ENCODE peak calls at places on chromosomes 3 and 15, in five cellular contexts. One of them, this sample, is unnamed. For H3K36me3, the result is how much of the 10 kb centered on the place peaks cover.

GRCh38 chr15:73851679-73852078 is 21.7 kb upstream of the TBC1D21 start:
- DNase-seq in psoas muscle: no peak
- DNase-seq in heart left ventricle: no peak
- DNase-seq in uterus: no peak
- DNase-seq in mammary epithelial cell: peak
- DNase-seq in this sample: no peak

GRCh38 chr3:133930341-133930933 is 34.8 kb upstream of the RAB6B start:
- DNase-seq in psoas muscle: no peak
- DNase-seq in heart left ventricle: no peak
- DNase-seq in uterus: no peak
- DNase-seq in mammary epithelial cell: peak
- DNase-seq in this sample: no peak

GRCh38 chr15:77993374-77993911 is 84.1 kb downstream of the TBC1D2B start:
- DNase-seq in psoas muscle: no peak
- DNase-seq in heart left ventricle: peak
- DNase-seq in uterus: no peak
- DNase-seq in mammary epithelial cell: no peak
- DNase-seq in this sample: no peak

GRCh38 chr15:74828835-74829234 is 2.4 kb downstream of the CPLX3 start:
- DNase-seq in psoas muscle: no peak
- DNase-seq in heart left ventricle: no peak
- DNase-seq in uterus: no peak
- DNase-seq in mammary epithelial cell: no peak
- DNase-seq in this sample: no peak

GRCh38 chr3:188326968-188327367 is 173.0 kb downstream of the LPP start:
- DNase-seq in psoas muscle: no peak
- DNase-seq in heart left ventricle: no peak
- DNase-seq in uterus: no peak
- DNase-seq in mammary epithelial cell: no peak
- DNase-seq in this sample: no peak

GRCh38 chr15:75843618-75844610 is 667 bp downstream of the UBE2Q2 start:
- DNase-seq in psoas muscle: peak
- DNase-seq in heart left ventricle: peak
- DNase-seq in uterus: peak
- DNase-seq in mammary epithelial cell: peak
- DNase-seq in this sample: peak

GRCh38 chr15:86743283-86743903 is 663.7 kb downstream of the AGBL1 start:
- DNase-seq in psoas muscle: peak
- DNase-seq in heart left ventricle: no peak
- DNase-seq in uterus: peak
- DNase-seq in mammary epithelial cell: peak
- DNase-seq in this sample: no peak

GRCh38 chr3:29156071-29156715 is 124.7 kb upstream of the RBMS3 start:
- DNase-seq in psoas muscle: no peak
- DNase-seq in heart left ventricle: no peak
- DNase-seq in uterus: no peak
- DNase-seq in mammary epithelial cell: peak
- DNase-seq in this sample: no peak

GRCh38 chr15:72146934-72147333 is 28.7 kb downstream of the SENP8 start:
- DNase-seq in psoas muscle: no peak
- DNase-seq in heart left ventricle: no peak
- DNase-seq in uterus: no peak
- DNase-seq in mammary epithelial cell: no peak
- DNase-seq in this sample: no peak

GRCh38 chr15:63605816-63606215 is 8.6 kb downstream of the FBXL22 start:
- DNase-seq in psoas muscle: no peak
- DNase-seq in heart left ventricle: no peak
- DNase-seq in uterus: no peak
- DNase-seq in mammary epithelial cell: no peak
- DNase-seq in this sample: no peak

GRCh38 chr3:157136647-157137387 is 23.1 kb downstream of the CCNL1 start:
- DNase-seq in psoas muscle: peak
- DNase-seq in heart left ventricle: no peak
- DNase-seq in uterus: no peak
- DNase-seq in mammary epithelial cell: peak
- DNase-seq in this sample: no peak

GRCh38 chr15:97037080-97037479 is 706.6 kb downstream of the NR2F2 start:
- DNase-seq in psoas muscle: no peak
- DNase-seq in heart left ventricle: no peak
- DNase-seq in uterus: no peak
- DNase-seq in mammary epithelial cell: no peak
- DNase-seq in this sample: no peak

DNA sequence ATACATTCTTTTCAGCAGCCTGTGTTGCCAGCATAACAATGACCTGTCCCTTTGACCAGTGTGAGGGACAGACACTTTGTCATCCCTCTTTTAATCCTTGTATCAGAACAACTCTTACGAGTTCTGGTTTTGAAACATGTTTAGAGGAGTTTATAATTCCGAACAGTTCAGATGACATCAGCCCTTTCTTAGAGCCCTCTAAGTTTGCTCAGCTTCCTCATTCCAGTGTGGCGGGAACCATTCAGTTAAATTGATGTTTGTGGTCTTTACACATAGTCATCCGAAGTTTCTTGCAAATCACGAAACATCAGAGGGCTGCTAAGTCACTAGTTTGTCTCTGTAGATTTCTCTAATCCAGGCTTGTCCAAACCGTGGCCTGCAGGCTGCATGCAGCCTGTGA is 102.5 kb downstream of the AKAP13 start:
- DNase-seq in psoas muscle: no peak
- DNase-seq in heart left ventricle: no peak
- DNase-seq in uterus: no peak
- DNase-seq in mammary epithelial cell: peak
- DNase-seq in this sample: no peak
- H3K4me3 ChIP-seq in psoas muscle: no peak
- H3K4me3 ChIP-seq in heart left ventricle: no peak
- H3K4me3 ChIP-seq in uterus: no peak
- H3K4me3 ChIP-seq in mammary epithelial cell: no peak
- H3K4me3 ChIP-seq in this sample: no peak

DNA sequence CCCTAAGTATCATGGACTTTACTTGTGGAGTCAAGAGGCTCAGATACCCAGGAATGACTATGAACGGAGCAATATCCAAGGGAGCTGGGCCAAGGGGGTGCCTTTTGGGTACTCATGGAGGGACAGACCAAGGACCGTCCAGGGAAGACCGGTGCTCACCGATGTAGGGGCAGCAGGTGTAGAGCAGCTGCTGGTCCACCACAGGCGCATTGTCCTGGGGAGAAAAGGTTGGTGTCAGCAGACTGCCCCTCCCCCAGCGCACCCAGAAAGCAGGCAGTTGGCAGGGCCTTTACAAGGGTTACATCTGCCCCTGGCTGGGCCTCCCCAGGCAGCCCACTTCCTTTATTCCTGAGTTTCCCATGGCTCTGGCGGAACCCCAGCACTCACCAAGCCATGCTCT is 7.5 kb downstream of the CDAN1 start:
- DNase-seq in psoas muscle: no peak
- DNase-seq in heart left ventricle: no peak
- DNase-seq in uterus: no peak
- DNase-seq in mammary epithelial cell: no peak
- DNase-seq in this sample: no peak
- H3K36me3 ChIP-seq in psoas muscle: half or more
- H3K36me3 ChIP-seq in heart left ventricle: half or more
- H3K36me3 ChIP-seq in uterus: under half
- H3K36me3 ChIP-seq in mammary epithelial cell: under half
- H3K36me3 ChIP-seq in this sample: under half

GRCh38 chr3:97940034-97940433 is 32.2 kb downstream of the RIOX2 start:
- DNase-seq in psoas muscle: no peak
- DNase-seq in heart left ventricle: no peak
- DNase-seq in uterus: no peak
- DNase-seq in mammary epithelial cell: no peak
- DNase-seq in this sample: no peak
- TF ChIP-seq CTCF in psoas muscle: peak
- TF ChIP-seq CTCF in heart left ventricle: no peak
- TF ChIP-seq CTCF in uterus: no peak
- TF ChIP-seq CTCF in mammary epithelial cell: no peak
- TF ChIP-seq CTCF in this sample: no peak

GRCh38 chr3:123755508-123755907 is 128.6 kb downstream of the MYLK start:
- DNase-seq in psoas muscle: no peak
- DNase-seq in heart left ventricle: no peak
- DNase-seq in uterus: no peak
- DNase-seq in mammary epithelial cell: no peak
- DNase-seq in this sample: no peak

GRCh38 chr3:123755085-123755484 is 129.0 kb downstream of the MYLK start:
- DNase-seq in psoas muscle: no peak
- DNase-seq in heart left ventricle: no peak
- DNase-seq in uterus: no peak
- DNase-seq in mammary epithelial cell: no peak
- DNase-seq in this sample: no peak

GRCh38 chr3:123759311-123759710 is 124.8 kb downstream of the MYLK start:
- DNase-seq in psoas muscle: no peak
- DNase-seq in heart left ventricle: no peak
- DNase-seq in uterus: no peak
- DNase-seq in mammary epithelial cell: no peak
- DNase-seq in this sample: no peak

GRCh38 chr3:123758081-123758564 is 126.0 kb downstream of the MYLK start:
- DNase-seq in psoas muscle: no peak
- DNase-seq in heart left ventricle: no peak
- DNase-seq in uterus: no peak
- DNase-seq in mammary epithelial cell: peak
- DNase-seq in this sample: no peak

DNA sequence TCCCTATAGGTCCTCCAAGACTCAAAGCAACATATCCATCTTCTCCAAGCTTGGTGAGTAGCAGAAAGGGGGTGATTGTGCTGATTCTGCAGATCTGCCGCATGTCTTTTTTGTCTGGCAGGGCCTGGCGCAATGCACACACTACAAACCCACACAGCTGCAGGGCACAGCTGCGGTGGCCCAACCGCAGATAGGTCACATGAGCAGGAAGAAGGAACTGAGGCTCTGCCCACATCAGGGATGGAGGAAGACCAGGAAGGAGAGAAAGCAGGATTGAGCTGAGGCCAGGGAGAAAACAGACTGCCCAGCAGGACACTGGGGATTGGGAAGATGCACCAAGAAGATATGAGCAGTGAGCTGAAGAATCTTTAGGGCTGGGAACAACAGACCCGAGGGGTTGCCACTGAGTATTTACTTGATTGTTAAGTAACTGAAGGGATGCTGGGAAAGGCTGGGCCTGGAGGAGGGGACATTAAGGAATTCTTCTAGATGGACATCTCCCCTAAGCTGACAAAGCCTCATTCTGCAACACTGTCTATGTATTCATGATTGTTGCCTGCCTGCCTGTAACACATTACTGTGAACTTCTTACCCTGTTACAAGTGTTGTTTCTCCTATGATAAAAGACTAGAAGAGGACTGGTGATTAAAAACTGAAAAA is 126.7 kb downstream of the MYLK start:
- DNase-seq in psoas muscle: peak
- DNase-seq in heart left ventricle: peak
- DNase-seq in uterus: no peak
- DNase-seq in mammary epithelial cell: peak
- DNase-seq in this sample: no peak
- H3K4me3 ChIP-seq in psoas muscle: no peak
- H3K4me3 ChIP-seq in heart left ventricle: no peak
- H3K4me3 ChIP-seq in uterus: no peak
- H3K4me3 ChIP-seq in mammary epithelial cell: no peak
- H3K4me3 ChIP-seq in this sample: no peak

DNA sequence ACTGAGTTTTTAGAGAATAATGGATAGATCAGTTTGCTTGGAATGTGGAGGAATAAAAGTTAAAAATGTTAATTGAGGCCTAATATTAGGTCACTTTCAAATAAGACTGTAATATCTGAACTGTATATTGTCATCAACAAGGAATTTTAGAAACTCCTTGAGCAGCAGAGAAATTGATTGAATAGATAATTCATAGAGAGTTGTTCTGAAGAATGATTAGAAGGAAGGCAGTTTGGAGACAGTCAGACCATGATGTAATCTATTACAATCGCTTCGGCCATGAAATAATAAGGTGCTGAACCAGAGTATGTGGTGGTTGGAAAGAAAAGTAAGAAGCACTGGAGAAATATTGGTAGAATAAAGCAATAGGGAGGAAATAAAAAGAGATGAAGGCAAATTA is 15.7 kb downstream of the ECT2 start:
- DNase-seq in psoas muscle: no peak
- DNase-seq in heart left ventricle: no peak
- DNase-seq in uterus: no peak
- DNase-seq in mammary epithelial cell: no peak
- DNase-seq in this sample: no peak
- H3K36me3 ChIP-seq in psoas muscle: under half
- H3K36me3 ChIP-seq in heart left ventricle: under half
- H3K36me3 ChIP-seq in uterus: under half
- H3K36me3 ChIP-seq in mammary epithelial cell: half or more
- H3K36me3 ChIP-seq in this sample: under half

GRCh38 chr3:61733000-61733399 is 171.6 kb downstream of the PTPRG start:
- DNase-seq in psoas muscle: no peak
- DNase-seq in heart left ventricle: no peak
- DNase-seq in uterus: no peak
- DNase-seq in mammary epithelial cell: no peak
- DNase-seq in this sample: no peak

GRCh38 chr3:61729235-61729634 is 167.9 kb downstream of the PTPRG start:
- DNase-seq in psoas muscle: no peak
- DNase-seq in heart left ventricle: no peak
- DNase-seq in uterus: no peak
- DNase-seq in mammary epithelial cell: no peak
- DNase-seq in this sample: no peak

GRCh38 chr3:61730577-61731231 is 169.3 kb downstream of the PTPRG start:
- DNase-seq in psoas muscle: no peak
- DNase-seq in heart left ventricle: no peak
- DNase-seq in uterus: no peak
- DNase-seq in mammary epithelial cell: no peak
- DNase-seq in this sample: no peak

GRCh38 chr3:61727435-61727834 is 166.1 kb downstream of the PTPRG start:
- DNase-seq in psoas muscle: no peak
- DNase-seq in heart left ventricle: no peak
- DNase-seq in uterus: no peak
- DNase-seq in mammary epithelial cell: no peak
- DNase-seq in this sample: no peak

DNA sequence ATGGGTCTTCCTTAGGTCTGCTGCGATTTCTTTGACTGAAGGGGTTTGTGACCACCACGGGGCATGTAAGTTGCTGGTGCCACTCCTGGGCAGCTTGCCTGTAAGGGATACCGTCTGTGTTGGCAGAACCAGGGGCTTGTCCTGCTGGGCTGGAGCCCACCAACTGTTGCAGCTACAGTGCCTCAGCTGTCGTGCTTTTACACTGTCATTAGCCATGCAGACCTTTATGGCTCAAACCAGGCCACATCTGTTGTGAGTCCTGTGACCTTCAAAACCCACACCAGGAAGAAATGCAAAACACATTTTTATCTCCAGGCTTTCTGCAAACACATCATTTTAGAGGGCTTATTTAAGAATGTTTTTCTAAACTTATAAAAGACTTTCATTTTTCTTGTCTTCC is 168.7 kb downstream of the PTPRG start:
- DNase-seq in psoas muscle: no peak
- DNase-seq in heart left ventricle: no peak
- DNase-seq in uterus: no peak
- DNase-seq in mammary epithelial cell: no peak
- DNase-seq in this sample: no peak
- TF ChIP-seq CTCF in psoas muscle: no peak
- TF ChIP-seq CTCF in heart left ventricle: no peak
- TF ChIP-seq CTCF in uterus: no peak
- TF ChIP-seq CTCF in mammary epithelial cell: no peak
- TF ChIP-seq CTCF in this sample: no peak

DNA sequence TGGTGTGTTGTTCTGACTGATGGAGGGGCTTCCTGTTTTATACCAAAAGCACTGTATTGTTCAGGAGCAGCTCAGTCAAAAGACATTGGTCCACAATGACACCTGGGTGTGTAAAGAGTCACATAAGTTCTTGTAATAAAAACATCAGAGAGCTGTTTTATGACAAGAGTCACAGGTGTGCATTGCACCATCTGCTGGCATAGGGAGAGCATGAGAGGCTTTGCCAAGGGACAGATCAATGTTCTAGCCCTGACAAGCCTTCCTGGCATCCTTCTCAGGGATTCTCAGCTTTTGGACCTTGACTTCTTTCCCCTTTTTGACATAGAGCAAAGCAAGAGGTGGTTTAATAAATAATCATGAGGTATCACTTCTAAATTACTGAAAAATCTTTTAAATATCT is 20.5 kb downstream of the ARPP21 start:
- DNase-seq in psoas muscle: peak
- DNase-seq in heart left ventricle: no peak
- DNase-seq in uterus: no peak
- DNase-seq in mammary epithelial cell: peak
- DNase-seq in this sample: no peak
- H3K4me3 ChIP-seq in psoas muscle: peak
- H3K4me3 ChIP-seq in heart left ventricle: no peak
- H3K4me3 ChIP-seq in uterus: no peak
- H3K4me3 ChIP-seq in mammary epithelial cell: no peak
- H3K4me3 ChIP-seq in this sample: no peak

This sample was measured in GM06990.